ENCODE peak calls at places on chromosomes 12 and 14, in nine cellular contexts. V, L, P, F, B, X, O, D and T are unnamed samples.
A peak's percentile ranks its signal among the peaks of the same experiment; 100 is the strongest.

GRCh38 chr12:15590180-15590826 is 198.9 kb downstream of the EPS8 start:
- DNase-seq in V (peak; percentile 81), L (peak; percentile 77), P (peak; percentile 43), F (peak; percentile 78), B (peak; percentile 70), X (no peak), O (no peak), D (peak; percentile 34), T (no peak)

GRCh38 chr14:24263848-24264247 is 871 bp upstream of the TGM1 start:
- DNase-seq in V (no peak), L (no peak), P (no peak), F (no peak), B (no peak), X (no peak), O (no peak), D (no peak), T (no peak)

GRCh38 chr12:94545937-94546771 is 86.5 kb upstream of the CEP83 start:
- DNase-seq in V (peak; percentile 80), L (peak; percentile 82), P (peak; percentile 65), F (peak; percentile 70), B (peak; percentile 60), X (no peak), O (no peak), D (peak; percentile 34), T (no peak)

GRCh38 chr12:131351319-131352028 is 359.4 kb upstream of the SFSWAP start:
- DNase-seq in V (no peak), L (no peak), P (no peak), F (peak; percentile 51), B (no peak), X (no peak), O (no peak), D (no peak), T (no peak)

GRCh38 chr12:53956251-53956887 is 1.7 kb downstream of the HOXC12 start:
- DNase-seq in V (no peak), L (no peak), P (no peak), F (no peak), B (no peak), X (peak; percentile 60), O (no peak), D (no peak), T (no peak)

GRCh38 chr12:13194462-13195110 is 1.9 kb upstream of the EMP1 start:
- DNase-seq in V (no peak), L (no peak), P (no peak), F (no peak), B (no peak), X (no peak), O (no peak), D (no peak), T (no peak)

GRCh38 chr14:74509587-74510210 is 16.1 kb downstream of the ISCA2 start:
- DNase-seq in V (no peak), L (no peak), P (no peak), F (no peak), B (no peak), X (peak; percentile 53), O (no peak), D (no peak), T (peak; percentile 64)

GRCh38 chr14:25014440-25014839 is 35.5 kb downstream of the STXBP6 start:
- DNase-seq in V (peak; percentile 28), L (no peak), P (no peak), F (no peak), B (no peak), X (no peak), O (no peak), D (no peak), T (no peak)

GRCh38 chr12:94553130-94553519 is 93.5 kb upstream of the CEP83 start:
- DNase-seq in V (peak; percentile 82), L (no peak), P (no peak), F (no peak), B (no peak), X (no peak), O (no peak), D (no peak), T (no peak)

DNA sequence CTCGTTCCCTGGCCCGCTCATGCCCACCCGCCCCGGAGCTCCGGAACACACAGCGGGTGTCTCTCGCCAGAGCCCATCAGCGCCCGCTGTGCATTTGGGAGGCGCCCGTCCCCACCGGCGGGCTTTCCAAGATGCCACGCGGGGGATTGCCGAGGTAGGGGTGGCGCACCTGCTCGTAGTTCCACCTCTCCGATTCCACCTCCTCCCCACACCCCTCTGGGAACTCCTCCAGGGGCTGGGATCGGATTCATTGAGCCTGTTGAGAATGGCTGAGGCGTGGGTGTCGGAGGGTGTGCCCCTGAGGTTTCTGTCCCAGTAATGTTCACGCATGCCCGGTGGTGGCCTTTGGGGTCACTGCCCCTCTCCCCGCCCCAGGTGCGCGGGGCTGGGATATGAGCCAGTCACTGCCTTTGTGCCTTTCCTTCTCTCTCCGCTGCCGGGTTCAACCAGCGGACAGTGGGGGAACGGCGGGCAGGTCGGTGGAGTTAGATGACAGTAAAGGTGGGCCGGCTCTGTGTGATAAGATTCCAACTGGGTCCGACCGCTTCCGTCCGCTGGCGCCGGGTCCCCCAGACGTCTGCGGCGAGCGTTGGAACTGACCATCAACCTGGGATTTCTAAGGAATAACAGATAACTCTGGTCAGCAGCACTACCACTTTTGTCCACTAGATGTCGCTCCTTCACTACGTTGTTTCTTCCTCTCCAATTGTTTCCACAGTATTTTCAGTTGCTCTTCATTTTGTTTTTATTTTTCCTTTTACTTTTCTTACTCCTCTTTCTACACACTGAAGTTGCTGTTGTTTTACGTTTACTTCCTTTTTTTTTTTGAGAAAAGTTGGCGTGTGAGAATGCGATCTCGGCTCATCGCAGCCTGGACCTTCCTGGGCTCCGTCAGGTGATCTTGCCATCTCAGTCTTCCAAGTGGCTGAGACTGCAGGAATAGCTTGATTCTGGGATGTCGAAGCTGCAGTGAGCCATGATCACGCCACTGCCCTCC is 178.1 kb upstream of the ALG10B start:
- DNase-seq in V (peak; percentile 68), L (peak; percentile 56), P (peak; percentile 71), F (peak; percentile 72), B (peak; percentile 79), X (no peak), O (no peak), D (peak; percentile 64), T (peak; percentile 77)
- H3K27ac ChIP-seq in V (no peak overlapping the region), L (no peak overlapping the region), P (no peak overlapping the region), F (peak overlapping the region; percentile 85), B (no peak overlapping the region), X (no peak overlapping the region), O (no peak overlapping the region), D (no peak overlapping the region), T (no peak overlapping the region)

DNA sequence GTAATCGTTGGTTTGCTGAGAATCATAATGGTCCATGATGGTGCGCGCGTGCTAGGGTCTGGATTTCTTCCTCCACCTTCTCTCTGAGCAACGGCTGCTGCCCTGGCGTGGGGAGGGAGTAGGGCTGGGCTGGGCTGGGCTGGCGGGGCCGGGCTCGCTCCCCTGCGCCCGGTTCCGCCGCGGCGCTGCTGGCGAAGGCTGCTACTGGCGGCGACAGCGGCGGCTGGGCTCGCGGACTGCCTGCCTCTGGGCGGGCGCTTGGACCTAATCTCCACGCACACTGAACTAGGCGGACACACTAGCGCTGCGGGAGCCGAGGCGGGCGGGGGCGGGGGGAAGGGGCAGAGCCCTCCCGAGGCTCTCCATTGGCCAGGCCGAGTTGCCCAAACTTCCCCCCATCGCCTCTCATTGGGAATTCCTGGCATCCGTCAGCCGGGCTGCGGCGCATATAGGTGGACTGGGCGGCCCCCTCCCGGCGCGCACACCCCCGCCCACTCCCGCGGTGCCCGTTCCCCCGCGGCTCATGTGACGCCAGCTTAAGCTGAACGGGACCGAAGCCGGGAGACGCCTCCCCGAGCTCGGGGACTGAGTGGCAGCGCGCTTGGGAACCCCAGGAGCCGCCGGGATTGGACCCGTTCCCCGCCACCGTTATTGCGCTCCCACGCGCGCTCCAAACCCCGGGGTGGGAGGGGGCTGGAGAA is at the start of gene ACTN1:
- DNase-seq in V (peak; percentile 97), L (peak; percentile 98), P (peak; percentile 91), F (peak; percentile 97), B (peak; percentile 91), X (peak; percentile 98), O (peak; percentile 35), D (peak; percentile 95), T (peak; percentile 97)
- H3K4me1 ChIP-seq in V (peaks cover 50% of the 10 kb centered on the region), L (peaks cover 11% of the 10 kb centered on the region), P (peaks cover 47% of the 10 kb centered on the region), F (peaks cover 37% of the 10 kb centered on the region), B (no peaks in the 10 kb centered on the region), X (peaks cover 43% of the 10 kb centered on the region), O (peaks cover 27% of the 10 kb centered on the region), D (peaks cover 23% of the 10 kb centered on the region), T (peaks cover 8% of the 10 kb centered on the region)

DNA sequence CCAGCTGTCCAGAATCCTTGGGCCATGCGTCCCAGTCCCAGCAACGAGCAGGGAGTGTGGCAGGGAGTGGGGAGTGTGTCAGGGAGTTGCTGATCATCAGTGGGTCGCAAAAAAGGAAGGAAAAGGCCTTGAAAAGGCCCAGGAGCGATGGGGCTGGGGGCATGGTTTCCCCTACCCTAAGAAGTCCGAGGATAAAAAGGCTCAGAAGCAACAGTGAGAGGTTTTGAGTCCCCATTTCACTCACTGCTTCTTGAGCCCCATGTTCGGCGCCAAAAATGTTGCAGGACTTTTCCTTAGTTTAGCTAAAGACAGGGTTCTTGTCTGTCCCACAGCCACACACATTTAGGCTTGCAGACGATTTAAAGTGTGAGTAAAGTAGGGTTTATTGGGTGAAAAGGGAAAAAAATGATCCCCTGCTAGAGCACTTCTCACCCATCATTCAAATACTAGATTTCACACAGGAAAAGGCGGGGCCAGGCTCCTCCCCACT is 189.5 kb downstream of the KCNC2 start:
- DNase-seq in V (no peak), L (no peak), P (no peak), F (no peak), B (no peak), X (no peak), O (no peak), D (no peak), T (no peak)
- H3K9me3 ChIP-seq in V (no peaks in the 10 kb centered on the region), L (peaks cover 14% of the 10 kb centered on the region), P (peaks cover 31% of the 10 kb centered on the region), F (peaks cover 38% of the 10 kb centered on the region), B (no peaks in the 10 kb centered on the region), X (no peaks in the 10 kb centered on the region), O (peaks cover 14% of the 10 kb centered on the region), D (peaks cover 60% of the 10 kb centered on the region), T (peaks cover 9% of the 10 kb centered on the region)

DNA sequence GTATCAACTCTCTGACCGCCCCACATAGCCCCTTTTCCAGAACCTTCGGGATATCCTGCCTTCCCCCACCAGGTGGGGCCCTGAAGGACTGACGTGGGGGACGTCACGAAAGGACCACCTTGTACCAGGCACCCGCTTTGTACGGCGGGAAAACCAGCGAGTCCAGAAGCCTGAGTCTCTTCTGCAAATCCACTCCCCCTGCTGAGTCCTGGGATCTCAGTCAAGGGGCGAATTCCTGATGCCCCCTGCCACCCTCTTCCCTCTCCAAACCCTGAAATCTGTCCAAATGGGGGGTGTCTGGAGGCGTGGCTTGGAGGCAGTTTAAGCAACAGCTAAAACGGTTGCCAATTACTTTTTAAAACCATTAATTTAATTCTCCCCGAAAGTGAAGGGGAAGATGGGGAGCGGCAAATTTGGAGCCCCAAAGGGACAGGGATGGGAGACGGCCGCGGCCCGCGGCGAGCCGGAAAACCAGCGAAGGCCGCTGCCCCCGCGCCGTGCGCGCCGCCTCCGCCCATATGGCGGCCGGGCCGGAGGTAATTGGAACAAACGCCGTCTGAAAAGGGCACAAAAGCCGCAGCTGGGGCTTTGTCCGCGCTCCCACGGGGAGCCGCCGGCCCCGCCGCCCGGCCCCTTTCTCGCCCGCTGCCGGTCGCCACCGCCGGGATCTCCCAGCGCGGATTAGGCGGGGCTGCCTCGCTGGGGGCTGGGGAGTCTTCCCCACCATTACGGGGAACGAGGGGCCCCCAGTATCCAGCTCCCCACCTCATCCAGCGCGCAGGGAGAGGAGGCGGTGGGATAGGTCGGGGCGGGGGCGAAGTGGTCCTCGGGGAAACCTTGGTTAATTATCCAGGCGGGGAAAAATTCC is 6.6 kb downstream of the LHX5 start:
- DNase-seq in V (no peak), L (peak; percentile 96), P (no peak), F (no peak), B (no peak), X (no peak), O (no peak), D (no peak), T (no peak)
- H3K27ac ChIP-seq in V (no peak overlapping the region), L (peak overlapping the region; percentile 79), P (no peak overlapping the region), F (peak overlapping the region; percentile 22), B (no peak overlapping the region), X (no peak overlapping the region), O (no peak overlapping the region), D (no peak overlapping the region), T (no peak overlapping the region)